ENCODE peak calls at places on chromosome 5, in four cellular contexts. K is WTC11, L is K562, G is HepG2. F is an unnamed sample.

GRCh38 chr5:157476699-157477408 is 16.8 kb downstream of the NIPAL4 start:
- DNase-seq in K (peak; percentile 30), L (peak; percentile 74), G (peak; percentile 75), F (peak; percentile 75)

GRCh38 chr5:142915840-142916424 is 145.8 kb downstream of the ARHGAP26 start:
- DNase-seq in K (peak; percentile 70), L (peak; percentile 20), G (peak; percentile 50), F (peak; percentile 59)

GRCh38 chr5:160451281-160451680 is 29.6 kb downstream of the PTTG1 start:
- DNase-seq in K (no peak), L (no peak), G (no peak), F (no peak)

GRCh38 chr5:32475338-32476097 is 31.0 kb upstream of the ZFR start:
- DNase-seq in K (no peak), L (no peak), G (no peak), F (no peak)

GRCh38 chr5:154606246-154606645 is 128.2 kb upstream of the HAND1 start:
- DNase-seq in K (no peak), L (no peak), G (no peak), F (no peak)

GRCh38 chr5:61327761-61328753 is 4.0 kb upstream of the ZSWIM6 start:
- DNase-seq in K (no peak), L (peak; percentile 13), G (peak; percentile 56), F (no peak)

GRCh38 chr5:145946112-145946861 is 9.9 kb downstream of the SH3RF2 start:
- DNase-seq in K (no peak), L (no peak), G (peak; percentile 77), F (no peak)

GRCh38 chr5:42894057-42894456 is 82.4 kb upstream of the SELENOP start:
- DNase-seq in K (peak; percentile 88), L (no peak), G (no peak), F (no peak)

GRCh38 chr5:110269478-110270142 is 456.9 kb downstream of the TMEM232 start:
- DNase-seq in K (no peak), L (no peak), G (no peak), F (no peak)

GRCh38 chr5:93099902-93100347 is 481.1 kb downstream of the NR2F1-AS1 start:
- DNase-seq in K (no peak), L (no peak), G (no peak), F (no peak)

GRCh38 chr5:149215478-149216042 is 56.1 kb upstream of the AFAP1L1 start:
- DNase-seq in K (no peak), L (no peak), G (no peak), F (no peak)

GRCh38 chr5:39465843-39466242 is 41.1 kb upstream of the DAB2 start:
- DNase-seq in K (no peak), L (no peak), G (no peak), F (no peak)

GRCh38 chr5:163079618-163080017 is 357.8 kb upstream of the CCNG1 start:
- DNase-seq in K (peak; percentile 41), L (no peak), G (no peak), F (peak; percentile 7)

GRCh38 chr5:144085381-144085780 is 85.1 kb downstream of the YIPF5 start:
- DNase-seq in K (no peak), L (no peak), G (no peak), F (no peak)

GRCh38 chr5:135372654-135373381 is 26.2 kb downstream of the MACROH2A1 start:
- DNase-seq in K (no peak), L (no peak), G (no peak), F (no peak)

GRCh38 chr5:99037668-99038067 is 108.9 kb upstream of the CHD1 start:
- DNase-seq in K (peak; percentile 15), L (no peak), G (peak; percentile 45), F (no peak)

GRCh38 chr5:54049963-54050362 is 260.4 kb downstream of the ARL15 start:
- DNase-seq in K (no peak), L (no peak), G (no peak), F (no peak)
- TF ChIP-seq ELF4 in K (no peak), L (no peak), G (no peak), F (no peak)

GRCh38 chr5:131000289-131000688 is 164.8 kb downstream of the HINT1 start:
- DNase-seq in K (no peak), L (no peak), G (no peak), F (no peak)

GRCh38 chr5:131008329-131008728 is 156.7 kb downstream of the HINT1 start:
- DNase-seq in K (no peak), L (no peak), G (no peak), F (no peak)

GRCh38 chr5:131001507-131001906 is 163.5 kb downstream of the HINT1 start:
- DNase-seq in K (no peak), L (no peak), G (no peak), F (no peak)

DNA sequence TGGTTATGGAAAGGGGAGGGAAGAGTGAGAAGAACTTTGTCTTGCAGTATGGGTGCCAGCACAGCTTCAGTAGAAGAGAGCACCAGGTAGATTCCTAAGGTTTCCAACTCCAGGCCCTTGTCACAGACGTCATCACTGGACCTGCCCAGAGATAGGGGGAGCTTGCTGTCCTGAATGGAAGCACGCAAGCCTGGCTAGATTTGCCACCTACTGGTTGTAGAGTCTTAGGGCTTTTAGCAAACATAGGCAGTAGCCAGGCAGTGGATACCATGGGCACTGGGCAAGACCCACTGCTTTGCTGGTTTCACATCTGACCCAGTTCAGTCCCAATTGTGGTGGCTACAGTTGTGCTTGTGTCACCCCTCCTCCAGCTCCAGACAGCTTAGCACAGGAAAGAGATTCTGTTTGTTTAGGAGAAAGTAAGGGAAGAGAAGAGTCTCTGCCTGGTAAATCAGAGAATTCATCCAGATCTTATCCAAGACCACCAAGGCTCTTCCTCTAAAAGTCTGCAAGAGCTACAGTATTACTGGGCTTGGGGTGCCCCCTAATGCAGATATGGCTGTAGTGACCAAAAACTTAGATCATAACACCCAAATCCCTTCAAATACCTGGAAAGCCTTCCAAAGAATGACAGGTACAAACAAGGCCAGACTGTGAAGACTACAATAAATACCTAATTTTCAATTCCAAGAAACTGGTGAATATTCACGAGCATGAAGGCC is 158.9 kb downstream of the HINT1 start:
- DNase-seq in K (peak; percentile 30), L (no peak), G (peak; percentile 15), F (no peak)
- TF ChIP-seq ELF4 in K (no peak), L (no peak), G (no peak), F (no peak)

DNA sequence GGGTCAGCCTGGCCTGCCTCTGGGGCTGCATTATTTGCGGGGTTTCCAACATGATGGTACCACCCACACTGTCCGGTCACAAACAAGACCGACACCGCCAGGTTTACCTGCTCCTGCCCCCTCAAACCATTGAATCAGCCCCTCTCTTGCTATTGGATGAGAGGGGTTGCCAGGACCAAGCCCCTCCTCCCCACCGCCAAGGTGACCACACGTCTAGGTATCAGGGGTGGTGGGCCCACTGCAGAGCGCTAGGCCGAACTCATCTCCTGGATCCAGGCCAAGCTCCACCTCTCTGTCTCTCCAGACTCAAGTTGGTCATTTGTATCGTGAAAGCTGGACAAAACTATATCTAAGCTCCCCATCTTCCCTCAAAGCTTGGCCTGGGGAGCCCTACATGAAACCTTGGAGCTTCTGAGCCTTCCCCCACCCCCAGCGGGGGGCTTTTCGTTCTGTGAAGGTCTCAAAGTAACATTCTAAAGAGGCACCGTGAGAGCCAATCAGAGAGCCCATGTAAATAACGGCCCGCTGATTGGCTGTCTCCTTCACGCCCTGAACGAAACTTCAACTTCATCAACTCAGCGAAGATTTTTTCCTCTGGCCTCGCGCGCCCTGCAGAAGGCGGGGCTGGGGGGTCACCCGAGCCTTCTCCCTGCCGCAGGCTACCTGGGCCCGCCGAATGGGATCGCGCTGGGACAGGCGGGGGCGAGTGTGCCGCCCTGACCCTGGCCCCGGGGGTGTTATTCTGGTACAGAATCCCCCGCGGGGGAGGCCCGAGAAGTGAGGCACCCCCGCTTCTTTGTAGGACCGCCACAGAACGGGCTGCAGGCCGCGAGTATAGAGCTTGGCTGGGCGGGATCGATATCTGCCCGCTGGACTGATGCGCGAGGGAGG is 49.6 kb upstream of the PSD2 start:
- DNase-seq in K (peak; percentile 88), L (peak; percentile 94), G (peak; percentile 85), F (peak; percentile 86)
- TF ChIP-seq ELF4 in K (no peak), L (no peak), G (no peak), F (no peak)

GRCh38 chr5:175629231-175629630 is 28.6 kb upstream of the HRH2 start:
- DNase-seq in K (no peak), L (no peak), G (no peak), F (no peak)
- TF ChIP-seq ELF4 in K (no peak), L (no peak), G (no peak), F (no peak)

DNA sequence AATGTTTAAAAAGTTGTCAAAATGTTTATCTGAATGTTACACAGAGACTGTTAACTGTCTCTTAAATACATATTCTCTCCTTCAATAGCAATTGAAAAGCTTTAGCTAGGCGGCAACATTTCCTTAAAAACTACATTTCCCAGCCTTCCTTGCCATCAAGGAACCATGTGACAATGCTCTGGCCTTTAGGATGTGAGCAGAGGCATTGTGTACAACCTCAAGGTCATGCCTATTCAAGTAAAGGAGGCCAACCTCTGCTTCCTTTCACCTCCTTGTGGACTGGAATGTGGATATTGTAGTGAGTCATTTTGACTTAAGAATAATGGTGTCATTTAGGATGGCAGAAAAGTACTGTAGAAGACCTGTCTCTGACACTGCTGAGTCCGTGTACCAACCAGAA is 23.7 kb upstream of the MROH2B start:
- DNase-seq in K (no peak), L (no peak), G (peak; percentile 15), F (no peak)
- TF ChIP-seq ELF4 in K (no peak), L (no peak), G (no peak), F (no peak)

DNA sequence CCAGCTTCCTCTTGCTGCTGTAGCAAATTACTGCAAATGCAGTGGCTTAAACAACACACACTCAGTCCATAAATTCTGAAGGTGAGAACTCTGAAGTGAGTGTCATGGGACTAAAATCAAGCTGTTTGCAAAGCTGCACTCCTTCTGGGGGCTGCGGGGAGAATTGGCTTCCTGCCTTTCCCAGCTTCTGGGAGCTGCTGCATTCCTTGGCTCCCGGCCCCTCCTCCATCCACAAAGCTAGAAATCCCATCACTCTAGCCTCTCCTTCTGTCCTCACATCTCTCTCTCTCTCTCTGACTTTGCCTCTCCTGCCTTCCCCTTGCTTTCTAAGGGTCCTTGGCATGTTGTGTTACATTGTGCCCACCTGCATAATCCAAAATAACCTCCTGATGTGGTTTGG is 14.2 kb upstream of the MED10 start:
- DNase-seq in K (no peak), L (no peak), G (no peak), F (no peak)
- TF ChIP-seq ELF4 in K (no peak), L (no peak), G (no peak), F (no peak)

GRCh38 chr5:95600557-95600956 is 19.3 kb upstream of the GPR150 start:
- DNase-seq in K (no peak), L (no peak), G (no peak), F (no peak)

GRCh38 chr5:95590880-95591279 is 29.0 kb upstream of the GPR150 start:
- DNase-seq in K (no peak), L (no peak), G (no peak), F (no peak)

GRCh38 chr5:95591490-95591901 is 28.4 kb upstream of the GPR150 start:
- DNase-seq in K (no peak), L (no peak), G (peak; percentile 20), F (no peak)

GRCh38 chr5:95599252-95599651 is 20.6 kb upstream of the GPR150 start:
- DNase-seq in K (no peak), L (no peak), G (no peak), F (no peak)

GRCh38 chr5:95595289-95595931 is 24.5 kb upstream of the GPR150 start:
- DNase-seq in K (no peak), L (no peak), G (no peak), F (no peak)
- TF ChIP-seq ELF4 in K (no peak), L (no peak), G (no peak), F (no peak)

DNA sequence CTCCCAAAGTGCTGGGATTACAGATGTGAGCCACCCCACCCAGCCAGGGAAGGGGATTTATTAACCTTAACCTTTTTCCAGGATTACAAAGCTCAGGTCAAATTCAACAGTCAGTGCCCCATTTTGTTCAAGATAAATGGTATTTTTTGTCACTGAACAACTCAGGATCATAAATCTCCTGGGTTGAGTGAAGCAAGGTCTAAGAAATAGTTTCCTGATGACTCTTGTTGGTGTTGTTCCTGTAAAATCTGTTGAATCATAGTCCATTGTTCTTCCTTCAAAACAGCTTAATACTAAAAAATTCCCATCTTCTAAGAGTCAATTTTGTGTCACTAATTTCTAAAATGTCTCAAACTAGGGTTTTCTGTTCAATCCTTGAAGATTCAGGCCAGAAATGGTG is 33.9 kb upstream of the JMY start:
- DNase-seq in K (no peak), L (no peak), G (no peak), F (no peak)
- TF ChIP-seq ELF4 in K (no peak), L (no peak), G (no peak), F (no peak)

F was measured in HEK293T.